ENCODE peak calls at places on chromosomes 6 and 20, in six cellular contexts. G, I, W, R, A and N are unnamed samples.

GRCh38 chr20:34986311-34987287 is 30.9 kb downstream of the MYH7B start:
- DNase-seq in G (no peak), I (no peak), W (no peak), R (no peak), A (no peak), N (no peak)

GRCh38 chr6:21885532-21886089 is 292.1 kb downstream of the SOX4 start:
- DNase-seq in G (no peak), I (peak; percentile 79), W (no peak), R (no peak), A (peak; percentile 22), N (no peak)

GRCh38 chr6:43941174-43941573 is 171.2 kb downstream of the VEGFA start:
- DNase-seq in G (no peak), I (no peak), W (no peak), R (no peak), A (no peak), N (no peak)

GRCh38 chr6:45928721-45929305 is 86.8 kb downstream of the CLIC5 start:
- DNase-seq in G (no peak), I (no peak), W (no peak), R (no peak), A (no peak), N (no peak)

GRCh38 chr6:7727150-7727950 is 1.5 kb downstream of the BMP6 start:
- DNase-seq in G (no peak), I (no peak), W (peak; percentile 54), R (peak; percentile 65), A (no peak), N (no peak)

GRCh38 chr6:135936606-135937005 is 85.1 kb downstream of the PDE7B start:
- DNase-seq in G (no peak), I (peak; percentile 96), W (no peak), R (peak; percentile 50), A (no peak), N (no peak)

GRCh38 chr6:109511832-109512231 is 28.8 kb upstream of the ZBTB24 start:
- DNase-seq in G (no peak), I (no peak), W (no peak), R (no peak), A (no peak), N (no peak)

GRCh38 chr6:137661601-137662000 is 167.4 kb upstream of the OLIG3 start:
- DNase-seq in G (no peak), I (no peak), W (no peak), R (peak; percentile 12), A (no peak), N (peak; percentile 46)

GRCh38 chr6:158818008-158818579 is 1.1 kb downstream of the EZR start:
- DNase-seq in G (no peak), I (peak; percentile 73), W (peak; percentile 80), R (peak; percentile 62), A (no peak), N (peak; percentile 76)

GRCh38 chr6:24910850-24911712 is 24.7 kb downstream of the RIPOR2 start:
- DNase-seq in G (no peak), I (no peak), W (peak; percentile 59), R (no peak), A (no peak), N (peak; percentile 43)

GRCh38 chr6:39218868-39219567 is 10.3 kb downstream of the KCNK5 start:
- DNase-seq in G (no peak), I (no peak), W (no peak), R (no peak), A (no peak), N (no peak)

GRCh38 chr6:146620655-146621054 is 21.9 kb downstream of the ADGB start:
- DNase-seq in G (no peak), I (no peak), W (no peak), R (no peak), A (no peak), N (no peak)

GRCh38 chr20:49775229-49775693 is 37.4 kb upstream of the SLC9A8 start:
- DNase-seq in G (no peak), I (no peak), W (no peak), R (peak; percentile 94), A (no peak), N (no peak)

GRCh38 chr6:46687619-46688097 is at the start of gene TDRD6:
- DNase-seq in G (peak; percentile 83), I (no peak), W (peak; percentile 17), R (no peak), A (no peak), N (no peak)

GRCh38 chr20:32237419-32237818 is 29.7 kb downstream of the POFUT1 start:
- DNase-seq in G (peak; percentile 49), I (no peak), W (no peak), R (no peak), A (no peak), N (no peak)

GRCh38 chr6:136886110-136886509 is 36.0 kb upstream of the SLC35D3 start:
- DNase-seq in G (no peak), I (no peak), W (no peak), R (no peak), A (no peak), N (no peak)

GRCh38 chr6:158649289-158650143 is at the start of gene SYTL3:
- DNase-seq in G (no peak), I (peak; percentile 55), W (peak; percentile 61), R (no peak), A (no peak), N (peak; percentile 70)

GRCh38 chr20:34495307-34495706 is 20.9 kb upstream of the DYNLRB1 start:
- DNase-seq in G (no peak), I (no peak), W (no peak), R (no peak), A (no peak), N (no peak)

GRCh38 chr6:4402477-4402976 is 267.2 kb upstream of the ECI2 start:
- DNase-seq in G (no peak), I (peak; percentile 78), W (no peak), R (no peak), A (no peak), N (no peak)

GRCh38 chr6:110547266-110547964 is 71.0 kb upstream of the SLC22A16 start:
- DNase-seq in G (no peak), I (peak; percentile 75), W (no peak), R (peak; percentile 84), A (no peak), N (no peak)

GRCh38 chr6:108841377-108841855 is 6.8 kb upstream of the ARMC2 start:
- DNase-seq in G (no peak), I (no peak), W (no peak), R (no peak), A (no peak), N (no peak)

GRCh38 chr20:63625771-63626423 is 1.0 kb downstream of the GMEB2 start:
- DNase-seq in G (peak; percentile 83), I (no peak), W (peak; percentile 62), R (peak; percentile 20), A (no peak), N (peak; percentile 22)

GRCh38 chr20:25453035-25453810 is 45.8 kb downstream of the GINS1 start:
- DNase-seq in G (peak; percentile 37), I (no peak), W (no peak), R (no peak), A (no peak), N (no peak)

GRCh38 chr20:31836853-31837608 is 8.4 kb downstream of the FOXS1 start:
- DNase-seq in G (no peak), I (no peak), W (no peak), R (no peak), A (no peak), N (no peak)

GRCh38 chr6:34102099-34102656 is 43.7 kb downstream of the GRM4 start:
- DNase-seq in G (no peak), I (no peak), W (no peak), R (no peak), A (no peak), N (no peak)

GRCh38 chr6:134166529-134167221 is 114.3 kb upstream of the SLC2A12 start:
- DNase-seq in G (no peak), I (no peak), W (no peak), R (no peak), A (no peak), N (no peak)

GRCh38 chr6:38773338-38773737 is 58.2 kb downstream of the DNAH8 start:
- DNase-seq in G (no peak), I (no peak), W (peak; percentile 37), R (peak; percentile 4), A (no peak), N (peak; percentile 28)

GRCh38 chr6:12296255-12296573 is 6.1 kb downstream of the EDN1 start:
- DNase-seq in G (no peak), I (peak; percentile 84), W (no peak), R (no peak), A (no peak), N (no peak)

GRCh38 chr6:133764011-133764812 is 124.7 kb upstream of the TCF21 start:
- DNase-seq in G (no peak), I (peak; percentile 73), W (no peak), R (no peak), A (no peak), N (no peak)

GRCh38 chr6:92806254-92806653 is 613.1 kb downstream of the EPHA7 start:
- DNase-seq in G (no peak), I (no peak), W (no peak), R (no peak), A (no peak), N (no peak)

GRCh38 chr6:169174516-169175359 is 78.9 kb downstream of the THBS2 start:
- DNase-seq in G (no peak), I (no peak), W (no peak), R (no peak), A (no peak), N (no peak)